ENCODE peak calls at places on chromosomes 7 and 10, in four cellular contexts. One of them, this sample, is unnamed.
A peak's percentile ranks its signal among the peaks of the same experiment; 100 is the strongest.

GRCh38 chr10:77192402-77192801 is 445.2 kb downstream of the KCNMA1 start:
- DNase-seq in HepG2: no peak
- DNase-seq in GM12878: no peak
- DNase-seq in K562: no peak
- DNase-seq in this sample: no peak

GRCh38 chr7:114310344-114311118 is 104.1 kb upstream of the FOXP2 start:
- DNase-seq in GM12878: no peak
- DNase-seq in HepG2: no peak
- DNase-seq in K562: no peak
- DNase-seq in this sample: no peak

GRCh38 chr10:80072584-80072983 is 5.9 kb upstream of the TMEM254 start:
- DNase-seq in K562: no peak
- DNase-seq in HepG2: no peak
- DNase-seq in GM12878: no peak
- DNase-seq in this sample: no peak

GRCh38 chr10:105837951-105838350 is 1196.9 kb downstream of the SORCS3 start:
- DNase-seq in K562: no peak
- DNase-seq in HepG2: peak; percentile 6
- DNase-seq in GM12878: peak; percentile 52
- DNase-seq in this sample: no peak

GRCh38 chr7:79880312-79880711 is 254.3 kb upstream of the GNAI1 start:
- DNase-seq in GM12878: no peak
- DNase-seq in K562: no peak
- DNase-seq in HepG2: no peak
- DNase-seq in this sample: no peak

GRCh38 chr7:158275711-158276413 is 311.8 kb downstream of the PTPRN2 start:
- DNase-seq in GM12878: no peak
- DNase-seq in HepG2: no peak
- DNase-seq in K562: no peak
- DNase-seq in this sample: no peak

GRCh38 chr10:1033601-1034000 is 7.9 kb upstream of the IDI2 start:
- DNase-seq in HepG2: no peak
- DNase-seq in K562: no peak
- DNase-seq in GM12878: no peak
- DNase-seq in this sample: no peak

GRCh38 chr7:98119257-98119918 is 12.7 kb downstream of the LMTK2 start:
- DNase-seq in K562: no peak
- DNase-seq in GM12878: no peak
- DNase-seq in HepG2: peak; percentile 53
- DNase-seq in this sample: no peak

DNA sequence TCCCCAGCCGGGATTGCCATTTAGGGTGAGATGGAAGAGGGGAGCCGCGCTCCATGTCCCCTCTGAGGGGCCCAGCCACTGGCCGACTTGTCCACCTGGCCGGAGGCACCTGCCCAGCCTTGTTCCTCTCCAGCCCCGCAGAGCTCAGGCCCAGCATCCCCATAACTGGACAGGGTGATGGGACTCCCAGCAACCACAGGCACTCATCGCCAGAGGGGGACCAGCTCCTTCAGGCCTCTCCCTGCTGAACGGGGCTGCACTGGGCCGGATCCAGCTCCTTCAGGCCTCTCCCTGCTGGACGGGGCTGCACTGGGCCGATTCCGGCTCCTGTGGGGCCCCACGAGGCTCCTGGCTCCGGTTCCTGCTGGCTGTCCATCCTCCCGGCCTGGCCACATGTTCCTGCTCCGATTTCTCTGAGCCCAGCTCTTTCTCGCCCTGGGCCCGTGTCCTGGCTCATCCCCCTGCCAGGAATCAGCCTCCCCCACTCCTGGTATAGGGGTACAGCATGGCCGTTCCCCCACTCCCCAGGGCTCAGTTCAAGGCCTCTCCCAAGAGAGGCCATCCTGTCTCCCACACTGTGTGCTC is 56.1 kb upstream of the ADGRA1 start:
- DNase-seq in K562: no peak
- DNase-seq in HepG2: no peak
- DNase-seq in GM12878: no peak
- DNase-seq in this sample: no peak
- TF ChIP-seq GABPA in K562: no peak
- TF ChIP-seq GABPA in HepG2: no peak
- TF ChIP-seq GABPA in GM12878: no peak
- TF ChIP-seq GABPA in this sample: no peak

GRCh38 chr10:113458944-113459343 is 93.9 kb upstream of the HABP2 start:
- DNase-seq in K562: no peak
- DNase-seq in GM12878: no peak
- DNase-seq in HepG2: no peak
- DNase-seq in this sample: no peak

GRCh38 chr10:113457408-113457807 is 95.4 kb upstream of the HABP2 start:
- DNase-seq in K562: no peak
- DNase-seq in GM12878: no peak
- DNase-seq in HepG2: no peak
- DNase-seq in this sample: no peak

GRCh38 chr10:113458461-113458860 is 94.4 kb upstream of the HABP2 start:
- DNase-seq in HepG2: no peak
- DNase-seq in GM12878: no peak
- DNase-seq in K562: no peak
- DNase-seq in this sample: no peak

GRCh38 chr10:113456741-113457140 is 96.1 kb upstream of the HABP2 start:
- DNase-seq in K562: no peak
- DNase-seq in HepG2: no peak
- DNase-seq in GM12878: no peak
- DNase-seq in this sample: no peak

GRCh38 chr10:113459672-113460280 is 93.1 kb upstream of the HABP2 start:
- DNase-seq in GM12878: no peak
- DNase-seq in HepG2: no peak
- DNase-seq in K562: no peak
- DNase-seq in this sample: no peak
- TF ChIP-seq GABPA in GM12878: no peak
- TF ChIP-seq GABPA in HepG2: no peak
- TF ChIP-seq GABPA in K562: no peak
- TF ChIP-seq GABPA in this sample: no peak

DNA sequence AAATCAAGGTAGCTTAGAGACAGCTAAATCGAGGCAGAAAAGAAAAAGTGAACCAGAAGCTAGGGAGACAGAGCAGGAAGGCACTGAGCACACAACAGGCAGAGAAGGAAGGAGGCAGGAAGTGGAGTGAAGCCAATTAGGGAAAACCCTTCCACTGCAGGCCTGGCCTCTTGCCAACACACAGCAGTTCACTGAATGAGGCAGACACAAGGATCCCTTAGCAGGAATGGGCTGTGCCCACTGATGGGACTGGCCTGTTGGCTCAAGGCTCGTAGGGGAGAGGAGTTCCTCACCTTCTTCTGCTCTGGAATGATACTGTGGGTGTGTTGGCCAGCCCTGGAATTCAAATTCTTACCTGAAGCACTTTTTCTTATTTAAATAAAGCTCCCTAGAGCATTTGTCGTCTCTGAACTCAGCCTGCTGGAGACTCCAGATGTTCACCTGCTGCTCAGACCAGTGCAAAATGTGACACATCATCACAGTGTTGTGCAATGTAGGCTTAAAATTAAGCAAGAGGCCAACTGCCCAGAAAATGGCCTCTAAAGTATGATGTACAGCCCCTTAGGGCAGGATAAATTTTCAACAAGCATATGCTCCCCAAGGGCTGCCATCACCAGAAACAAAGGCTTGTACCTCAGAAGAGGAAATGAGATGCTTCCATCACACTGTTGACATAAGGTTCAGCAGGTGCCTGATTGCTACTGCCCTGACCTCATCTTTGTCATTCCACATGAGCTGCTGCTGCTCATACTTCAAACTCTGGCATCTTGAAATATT is 220.1 kb upstream of the STK17A start:
- DNase-seq in HepG2: no peak
- DNase-seq in GM12878: no peak
- DNase-seq in K562: no peak
- DNase-seq in this sample: no peak
- TF ChIP-seq GABPA in HepG2: no peak
- TF ChIP-seq GABPA in GM12878: no peak
- TF ChIP-seq GABPA in K562: no peak
- TF ChIP-seq GABPA in this sample: no peak

GRCh38 chr10:35486297-35486991 is 118.7 kb upstream of the GJD4 start:
- DNase-seq in GM12878: no peak
- DNase-seq in K562: no peak
- DNase-seq in HepG2: no peak
- DNase-seq in this sample: peak; percentile 91
- TF ChIP-seq GABPA in GM12878: no peak
- TF ChIP-seq GABPA in K562: no peak
- TF ChIP-seq GABPA in HepG2: no peak
- TF ChIP-seq GABPA in this sample: no peak

DNA sequence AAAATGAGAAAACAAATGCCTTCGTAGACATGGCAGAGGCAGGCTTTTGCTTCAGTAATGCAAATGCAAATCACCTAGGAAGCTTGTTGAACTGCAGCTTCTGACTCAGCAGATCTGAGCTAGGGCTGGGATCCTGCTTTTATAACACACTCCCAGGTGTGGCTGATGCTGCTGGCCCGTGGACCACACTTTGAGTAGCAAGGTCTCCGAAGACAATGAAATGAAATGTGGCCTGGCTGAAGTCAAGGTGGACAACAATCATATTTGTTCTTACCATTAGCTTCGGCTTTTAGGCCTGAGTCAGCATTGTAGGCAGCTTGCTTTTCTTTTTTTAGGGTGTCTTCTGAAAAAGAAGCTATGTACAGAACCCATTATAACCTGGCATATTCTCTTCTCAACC is 26.3 kb downstream of the COL17A1 start:
- DNase-seq in K562: no peak
- DNase-seq in GM12878: no peak
- DNase-seq in HepG2: no peak
- DNase-seq in this sample: no peak
- TF ChIP-seq GABPA in K562: no peak
- TF ChIP-seq GABPA in GM12878: no peak
- TF ChIP-seq GABPA in HepG2: no peak
- TF ChIP-seq GABPA in this sample: no peak